ENCODE peak calls at places on chromosomes 12 and 14, in seven cellular contexts. One of them, this sample, is unnamed.

GRCh38 chr12:54616933-54617535 is 17.7 kb downstream of the LACRT start:
- DNase-seq in colonic mucosa: no peak
- DNase-seq in prostate gland: no peak
- DNase-seq in NCI-H774: no peak
- DNase-seq in GM04503: no peak
- DNase-seq in hippocampal formation: no peak
- DNase-seq in endothelial cell: no peak
- DNase-seq in this sample: no peak

GRCh38 chr12:115017346-115017745 is 333.4 kb upstream of the TBX3 start:
- DNase-seq in colonic mucosa: no peak
- DNase-seq in prostate gland: no peak
- DNase-seq in NCI-H774: no peak
- DNase-seq in GM04503: no peak
- DNase-seq in hippocampal formation: no peak
- DNase-seq in endothelial cell: no peak
- DNase-seq in this sample: no peak

GRCh38 chr12:65522956-65523857 is 244.7 kb downstream of the MSRB3 start:
- DNase-seq in colonic mucosa: no peak
- DNase-seq in prostate gland: no peak
- DNase-seq in NCI-H774: no peak
- DNase-seq in GM04503: no peak
- DNase-seq in hippocampal formation: no peak
- DNase-seq in endothelial cell: no peak
- DNase-seq in this sample: no peak

GRCh38 chr12:47318963-47319362 is 239.2 kb upstream of the AMIGO2 start:
- DNase-seq in colonic mucosa: no peak
- DNase-seq in prostate gland: no peak
- DNase-seq in NCI-H774: no peak
- DNase-seq in GM04503: no peak
- DNase-seq in hippocampal formation: no peak
- DNase-seq in endothelial cell: no peak
- DNase-seq in this sample: no peak

GRCh38 chr14:68730811-68731425 is 61.9 kb downstream of the ZFP36L1 start:
- DNase-seq in colonic mucosa: no peak
- DNase-seq in prostate gland: no peak
- DNase-seq in NCI-H774: no peak
- DNase-seq in GM04503: no peak
- DNase-seq in hippocampal formation: peak
- DNase-seq in endothelial cell: no peak
- DNase-seq in this sample: no peak

GRCh38 chr12:108214486-108214885 is 85.4 kb downstream of the WSCD2 start:
- DNase-seq in colonic mucosa: peak
- DNase-seq in prostate gland: no peak
- DNase-seq in NCI-H774: no peak
- DNase-seq in GM04503: no peak
- DNase-seq in hippocampal formation: no peak
- DNase-seq in endothelial cell: peak
- DNase-seq in this sample: peak

GRCh38 chr14:91229743-91230200 is 14.7 kb downstream of the GPR68 start:
- DNase-seq in colonic mucosa: no peak
- DNase-seq in prostate gland: no peak
- DNase-seq in NCI-H774: no peak
- DNase-seq in GM04503: no peak
- DNase-seq in hippocampal formation: no peak
- DNase-seq in endothelial cell: no peak
- DNase-seq in this sample: no peak

GRCh38 chr14:99531221-99532096 is 50.2 kb downstream of the CCNK start:
- DNase-seq in colonic mucosa: no peak
- DNase-seq in prostate gland: no peak
- DNase-seq in NCI-H774: no peak
- DNase-seq in GM04503: no peak
- DNase-seq in hippocampal formation: no peak
- DNase-seq in endothelial cell: no peak
- DNase-seq in this sample: no peak

GRCh38 chr12:13250416-13250815 is 53.9 kb downstream of the EMP1 start:
- DNase-seq in colonic mucosa: no peak
- DNase-seq in prostate gland: no peak
- DNase-seq in NCI-H774: no peak
- DNase-seq in GM04503: peak
- DNase-seq in hippocampal formation: no peak
- DNase-seq in endothelial cell: no peak
- DNase-seq in this sample: no peak